ENCODE peak calls at places on chromosomes 2 and 18, in seven cellular contexts. One of them, this sample, is unnamed.

GRCh38 chr2:144479138-144479537 is 40.8 kb downstream of the ZEB2 start:
- DNase-seq in NCI-H1105: no peak
- DNase-seq in iris pigment epithelial cell: peak
- DNase-seq in Karpas-422: no peak
- DNase-seq in stimulated activated CD8-positive, alpha-beta memory T cell treated with anti-CD3 and anti-CD28 coated beads, Interleukin-2, amount 100 ng/mL, for 1 hour: no peak
- DNase-seq in kidney: no peak
- DNase-seq in NCI-H774: no peak
- DNase-seq in this sample: no peak

GRCh38 chr2:136420346-136420745 is 302.4 kb upstream of the CXCR4 start:
- DNase-seq in NCI-H1105: no peak
- DNase-seq in iris pigment epithelial cell: no peak
- DNase-seq in Karpas-422: no peak
- DNase-seq in stimulated activated CD8-positive, alpha-beta memory T cell treated with anti-CD3 and anti-CD28 coated beads, Interleukin-2, amount 100 ng/mL, for 1 hour: no peak
- DNase-seq in kidney: no peak
- DNase-seq in NCI-H774: no peak
- DNase-seq in this sample: no peak

GRCh38 chr2:177893880-177894279 is 178.7 kb downstream of the PDE11A start:
- DNase-seq in NCI-H1105: no peak
- DNase-seq in iris pigment epithelial cell: no peak
- DNase-seq in Karpas-422: no peak
- DNase-seq in stimulated activated CD8-positive, alpha-beta memory T cell treated with anti-CD3 and anti-CD28 coated beads, Interleukin-2, amount 100 ng/mL, for 1 hour: no peak
- DNase-seq in kidney: no peak
- DNase-seq in NCI-H774: no peak
- DNase-seq in this sample: no peak

GRCh38 chr2:64086347-64087082 is 57.7 kb downstream of the PELI1 start:
- DNase-seq in NCI-H1105: no peak
- DNase-seq in iris pigment epithelial cell: no peak
- DNase-seq in Karpas-422: peak
- DNase-seq in stimulated activated CD8-positive, alpha-beta memory T cell treated with anti-CD3 and anti-CD28 coated beads, Interleukin-2, amount 100 ng/mL, for 1 hour: no peak
- DNase-seq in kidney: no peak
- DNase-seq in NCI-H774: no peak
- DNase-seq in this sample: peak

GRCh38 chr2:233799716-233800115 is 21.6 kb downstream of the MROH2A start:
- DNase-seq in NCI-H1105: no peak
- DNase-seq in iris pigment epithelial cell: no peak
- DNase-seq in Karpas-422: no peak
- DNase-seq in stimulated activated CD8-positive, alpha-beta memory T cell treated with anti-CD3 and anti-CD28 coated beads, Interleukin-2, amount 100 ng/mL, for 1 hour: no peak
- DNase-seq in kidney: no peak
- DNase-seq in NCI-H774: no peak
- DNase-seq in this sample: no peak

GRCh38 chr18:54647176-54647575 is 56.1 kb downstream of the DYNAP start:
- DNase-seq in NCI-H1105: peak
- DNase-seq in iris pigment epithelial cell: peak
- DNase-seq in Karpas-422: peak
- DNase-seq in stimulated activated CD8-positive, alpha-beta memory T cell treated with anti-CD3 and anti-CD28 coated beads, Interleukin-2, amount 100 ng/mL, for 1 hour: no peak
- DNase-seq in kidney: no peak
- DNase-seq in NCI-H774: no peak
- DNase-seq in this sample: peak

GRCh38 chr2:64141711-64142405 is 2.4 kb downstream of the PELI1 start:
- DNase-seq in NCI-H1105: no peak
- DNase-seq in iris pigment epithelial cell: peak
- DNase-seq in Karpas-422: peak
- DNase-seq in stimulated activated CD8-positive, alpha-beta memory T cell treated with anti-CD3 and anti-CD28 coated beads, Interleukin-2, amount 100 ng/mL, for 1 hour: no peak
- DNase-seq in kidney: no peak
- DNase-seq in NCI-H774: no peak
- DNase-seq in this sample: peak

GRCh38 chr2:170525566-170525900 is 189.6 kb upstream of the SP5 start:
- DNase-seq in NCI-H1105: no peak
- DNase-seq in iris pigment epithelial cell: peak
- DNase-seq in Karpas-422: no peak
- DNase-seq in stimulated activated CD8-positive, alpha-beta memory T cell treated with anti-CD3 and anti-CD28 coated beads, Interleukin-2, amount 100 ng/mL, for 1 hour: no peak
- DNase-seq in kidney: peak
- DNase-seq in NCI-H774: no peak
- DNase-seq in this sample: no peak

GRCh38 chr18:62957885-62958472 is 242.6 kb downstream of the PHLPP1 start:
- DNase-seq in NCI-H1105: no peak
- DNase-seq in iris pigment epithelial cell: peak
- DNase-seq in Karpas-422: peak
- DNase-seq in stimulated activated CD8-positive, alpha-beta memory T cell treated with anti-CD3 and anti-CD28 coated beads, Interleukin-2, amount 100 ng/mL, for 1 hour: no peak
- DNase-seq in kidney: no peak
- DNase-seq in NCI-H774: no peak
- DNase-seq in this sample: peak

GRCh38 chr2:39685135-39685534 is 19.4 kb downstream of the TMEM178A start:
- DNase-seq in NCI-H1105: no peak
- DNase-seq in iris pigment epithelial cell: no peak
- DNase-seq in Karpas-422: no peak
- DNase-seq in stimulated activated CD8-positive, alpha-beta memory T cell treated with anti-CD3 and anti-CD28 coated beads, Interleukin-2, amount 100 ng/mL, for 1 hour: no peak
- DNase-seq in kidney: no peak
- DNase-seq in NCI-H774: no peak
- DNase-seq in this sample: no peak

GRCh38 chr2:189751080-189751658 is 11.4 kb downstream of the OSGEPL1 start:
- DNase-seq in NCI-H1105: no peak
- DNase-seq in iris pigment epithelial cell: peak
- DNase-seq in Karpas-422: peak
- DNase-seq in stimulated activated CD8-positive, alpha-beta memory T cell treated with anti-CD3 and anti-CD28 coated beads, Interleukin-2, amount 100 ng/mL, for 1 hour: peak
- DNase-seq in kidney: no peak
- DNase-seq in NCI-H774: no peak
- DNase-seq in this sample: peak

GRCh38 chr2:30421551-30422436 is 25.3 kb upstream of the LCLAT1 start:
- DNase-seq in NCI-H1105: no peak
- DNase-seq in iris pigment epithelial cell: peak
- DNase-seq in Karpas-422: no peak
- DNase-seq in stimulated activated CD8-positive, alpha-beta memory T cell treated with anti-CD3 and anti-CD28 coated beads, Interleukin-2, amount 100 ng/mL, for 1 hour: no peak
- DNase-seq in kidney: no peak
- DNase-seq in NCI-H774: no peak
- DNase-seq in this sample: no peak

GRCh38 chr2:144320491-144320890 is 199.4 kb downstream of the ZEB2 start:
- DNase-seq in NCI-H1105: no peak
- DNase-seq in iris pigment epithelial cell: peak
- DNase-seq in Karpas-422: peak
- DNase-seq in stimulated activated CD8-positive, alpha-beta memory T cell treated with anti-CD3 and anti-CD28 coated beads, Interleukin-2, amount 100 ng/mL, for 1 hour: peak
- DNase-seq in kidney: no peak
- DNase-seq in NCI-H774: no peak
- DNase-seq in this sample: peak

GRCh38 chr2:234304945-234305344 is 191.9 kb downstream of the ARL4C start:
- DNase-seq in NCI-H1105: no peak
- DNase-seq in iris pigment epithelial cell: peak
- DNase-seq in Karpas-422: no peak
- DNase-seq in stimulated activated CD8-positive, alpha-beta memory T cell treated with anti-CD3 and anti-CD28 coated beads, Interleukin-2, amount 100 ng/mL, for 1 hour: no peak
- DNase-seq in kidney: no peak
- DNase-seq in NCI-H774: no peak
- DNase-seq in this sample: no peak

GRCh38 chr2:147636238-147636887 is 208.5 kb upstream of the ACVR2A start:
- DNase-seq in NCI-H1105: no peak
- DNase-seq in iris pigment epithelial cell: peak
- DNase-seq in Karpas-422: no peak
- DNase-seq in stimulated activated CD8-positive, alpha-beta memory T cell treated with anti-CD3 and anti-CD28 coated beads, Interleukin-2, amount 100 ng/mL, for 1 hour: no peak
- DNase-seq in kidney: no peak
- DNase-seq in NCI-H774: no peak
- DNase-seq in this sample: no peak